ENCODE peak calls at places on chromosomes 12 and 14, in four cellular contexts. One of them, this sample, is unnamed.

GRCh38 chr14:87888136-87888999 is 104.6 kb downstream of the GALC start:
- DNase-seq in H1: peak
- DNase-seq in heart left ventricle: no peak
- DNase-seq in ovary: peak
- DNase-seq in this sample: peak

GRCh38 chr12:57521475-57522018 is 1.1 kb upstream of the MBD6 start:
- DNase-seq in ovary: peak
- DNase-seq in heart left ventricle: no peak
- DNase-seq in H1: peak
- DNase-seq in this sample: peak

GRCh38 chr12:81644503-81644902 is 114.6 kb downstream of the PPFIA2 start:
- DNase-seq in H1: no peak
- DNase-seq in ovary: no peak
- DNase-seq in heart left ventricle: no peak
- DNase-seq in this sample: no peak

GRCh38 chr14:69183735-69184134 is 7.6 kb upstream of the EXD2 start:
- DNase-seq in H1: peak
- DNase-seq in ovary: no peak
- DNase-seq in heart left ventricle: no peak
- DNase-seq in this sample: no peak

GRCh38 chr14:100398044-100398443 is 74.9 kb downstream of the SLC25A47 start:
- DNase-seq in ovary: no peak
- DNase-seq in H1: no peak
- DNase-seq in heart left ventricle: no peak
- DNase-seq in this sample: no peak

GRCh38 chr12:131536337-131536736 is 174.6 kb upstream of the SFSWAP start:
- DNase-seq in H1: no peak
- DNase-seq in heart left ventricle: no peak
- DNase-seq in ovary: no peak
- DNase-seq in this sample: no peak

GRCh38 chr12:14249368-14249767 is 116.1 kb upstream of the ATF7IP start:
- DNase-seq in H1: no peak
- DNase-seq in ovary: no peak
- DNase-seq in heart left ventricle: no peak
- DNase-seq in this sample: no peak

GRCh38 chr12:13198921-13199320 is 2.4 kb downstream of the EMP1 start:
- DNase-seq in H1: no peak
- DNase-seq in ovary: no peak
- DNase-seq in heart left ventricle: no peak
- DNase-seq in this sample: no peak

GRCh38 chr14:69101331-69101826 is 51.5 kb downstream of the DCAF5 start:
- DNase-seq in H1: no peak
- DNase-seq in ovary: no peak
- DNase-seq in heart left ventricle: no peak
- DNase-seq in this sample: no peak

GRCh38 chr14:75561013-75561432 is 17.4 kb upstream of the FLVCR2 start:
- DNase-seq in H1: peak
- DNase-seq in heart left ventricle: no peak
- DNase-seq in ovary: peak
- DNase-seq in this sample: peak

GRCh38 chr12:2634481-2634880 is 160.3 kb upstream of the FKBP4 start:
- DNase-seq in ovary: no peak
- DNase-seq in heart left ventricle: no peak
- DNase-seq in H1: no peak
- DNase-seq in this sample: no peak

GRCh38 chr12:69459477-69459876 is 10.7 kb upstream of the FRS2 start:
- DNase-seq in H1: no peak
- DNase-seq in heart left ventricle: no peak
- DNase-seq in ovary: no peak
- DNase-seq in this sample: no peak

GRCh38 chr12:126952106-126953007 is 1314.6 kb upstream of the TMEM132C start:
- DNase-seq in H1: no peak
- DNase-seq in heart left ventricle: no peak
- DNase-seq in ovary: no peak
- DNase-seq in this sample: no peak

GRCh38 chr14:93317836-93318807 is 14.7 kb downstream of the BTBD7 start:
- DNase-seq in ovary: no peak
- DNase-seq in heart left ventricle: no peak
- DNase-seq in H1: no peak
- DNase-seq in this sample: peak

GRCh38 chr12:26205298-26205697 is 9.9 kb downstream of the SSPN start:
- DNase-seq in ovary: no peak
- DNase-seq in heart left ventricle: no peak
- DNase-seq in H1: no peak
- DNase-seq in this sample: no peak

GRCh38 chr12:25382311-25383106 is 131.8 kb upstream of the KRAS start:
- DNase-seq in H1: no peak
- DNase-seq in heart left ventricle: no peak
- DNase-seq in ovary: no peak
- DNase-seq in this sample: no peak

GRCh38 chr12:101939856-101940265 is 62.5 kb downstream of the DRAM1 start:
- DNase-seq in ovary: peak
- DNase-seq in H1: peak
- DNase-seq in heart left ventricle: no peak
- DNase-seq in this sample: peak

GRCh38 chr12:89211456-89211855 is 140.8 kb downstream of the DUSP6 start:
- DNase-seq in ovary: no peak
- DNase-seq in H1: no peak
- DNase-seq in heart left ventricle: no peak
- DNase-seq in this sample: no peak

GRCh38 chr14:104119700-104120251 is 18.6 kb upstream of the KIF26A start:
- DNase-seq in H1: no peak
- DNase-seq in heart left ventricle: peak
- DNase-seq in ovary: no peak
- DNase-seq in this sample: no peak

GRCh38 chr12:42590324-42590934 is 883 bp upstream of the PRICKLE1 start:
- DNase-seq in heart left ventricle: peak
- DNase-seq in ovary: peak
- DNase-seq in H1: peak
- DNase-seq in this sample: peak

GRCh38 chr12:69405466-69405865 is 45.9 kb downstream of the YEATS4 start:
- DNase-seq in ovary: no peak
- DNase-seq in heart left ventricle: no peak
- DNase-seq in H1: no peak
- DNase-seq in this sample: no peak

GRCh38 chr12:3490848-3491382 is at the start of gene PRMT8:
- DNase-seq in ovary: no peak
- DNase-seq in H1: peak
- DNase-seq in heart left ventricle: no peak
- DNase-seq in this sample: no peak

GRCh38 chr14:73633517-73634332 is 11.1 kb upstream of the DNAL1 start:
- DNase-seq in ovary: peak
- DNase-seq in H1: peak
- DNase-seq in heart left ventricle: peak
- DNase-seq in this sample: peak

GRCh38 chr12:109277255-109277898 is 31.7 kb downstream of the FOXN4 start:
- DNase-seq in ovary: no peak
- DNase-seq in H1: no peak
- DNase-seq in heart left ventricle: no peak
- DNase-seq in this sample: no peak

GRCh38 chr12:54374555-54375257 is 9.8 kb downstream of the ZNF385A start:
- DNase-seq in H1: no peak
- DNase-seq in ovary: peak
- DNase-seq in heart left ventricle: peak
- DNase-seq in this sample: no peak

GRCh38 chr12:70691018-70691672 is 53.9 kb upstream of the PTPRB start:
- DNase-seq in ovary: no peak
- DNase-seq in H1: no peak
- DNase-seq in heart left ventricle: no peak
- DNase-seq in this sample: no peak

GRCh38 chr12:53378222-53378621 is 1.8 kb upstream of the SP1 start:
- DNase-seq in ovary: peak
- DNase-seq in H1: no peak
- DNase-seq in heart left ventricle: no peak
- DNase-seq in this sample: no peak

GRCh38 chr14:93333631-93334095 is 827 bp upstream of the BTBD7 start:
- DNase-seq in ovary: no peak
- DNase-seq in H1: no peak
- DNase-seq in heart left ventricle: no peak
- DNase-seq in this sample: no peak

GRCh38 chr14:91371011-91371989 is 46.3 kb downstream of the CCDC88C start:
- DNase-seq in H1: no peak
- DNase-seq in ovary: no peak
- DNase-seq in heart left ventricle: no peak
- DNase-seq in this sample: no peak
- H3K4me3 ChIP-seq in H1: no peak
- H3K4me3 ChIP-seq in ovary: no peak
- H3K4me3 ChIP-seq in heart left ventricle: no peak
- H3K4me3 ChIP-seq in this sample: no peak

DNA sequence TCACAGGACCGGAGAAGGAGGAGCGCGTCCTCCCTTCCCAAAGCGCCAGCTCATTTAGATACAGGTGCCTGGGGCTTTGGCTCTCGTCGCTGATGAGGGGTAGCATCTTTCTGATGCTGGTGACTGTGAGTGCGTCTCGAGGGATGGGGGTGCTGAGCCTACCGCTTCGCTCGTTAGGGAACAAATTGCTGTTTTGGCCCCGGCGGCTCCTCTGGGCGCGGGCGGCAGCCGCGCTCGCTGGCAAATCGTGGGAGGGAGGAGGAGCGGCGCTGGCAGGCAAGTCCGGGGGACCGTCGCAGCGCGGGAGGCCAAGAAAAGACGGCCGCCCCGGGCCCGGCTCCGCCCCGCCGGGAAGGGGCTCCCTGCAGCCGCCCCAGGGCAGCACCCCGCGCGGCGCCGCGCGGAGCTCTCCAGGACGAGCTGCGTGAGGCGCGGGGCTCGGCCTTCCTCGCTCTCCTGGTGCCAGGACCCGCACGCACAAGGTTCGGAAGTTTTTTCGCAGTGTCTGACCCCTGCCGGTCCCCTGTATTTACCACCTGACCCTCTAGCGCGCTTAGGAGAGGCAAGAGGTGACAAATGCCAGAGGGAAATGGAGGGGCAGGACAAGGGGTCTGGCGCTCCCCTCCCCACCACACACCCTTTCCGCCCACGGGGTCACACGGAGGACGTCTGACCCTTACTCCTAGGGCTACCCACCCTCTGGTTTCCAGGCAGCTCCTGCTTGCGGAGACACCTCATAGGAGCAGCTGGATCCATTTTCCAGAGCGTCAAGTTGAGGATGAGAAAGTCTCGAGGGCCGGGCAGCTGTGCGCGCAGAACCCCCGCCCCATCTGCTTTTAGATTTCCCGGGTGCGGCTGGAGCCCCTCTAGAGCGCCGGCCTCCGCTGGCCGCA is 875 bp upstream of the KCNH3 start:
- DNase-seq in H1: no peak
- DNase-seq in ovary: no peak
- DNase-seq in heart left ventricle: no peak
- DNase-seq in this sample: peak
- TF ChIP-seq CTCF in H1: no peak
- TF ChIP-seq CTCF in ovary: no peak
- TF ChIP-seq CTCF in heart left ventricle: no peak
- TF ChIP-seq CTCF in this sample: peak

GRCh38 chr14:60254176-60254575 is 5.2 kb downstream of the PPM1A start:
- DNase-seq in ovary: no peak
- DNase-seq in H1: no peak
- DNase-seq in heart left ventricle: no peak
- DNase-seq in this sample: no peak

GRCh38 chr14:60251877-60252276 is 2.9 kb downstream of the PPM1A start:
- DNase-seq in heart left ventricle: no peak
- DNase-seq in H1: no peak
- DNase-seq in ovary: no peak
- DNase-seq in this sample: no peak

GRCh38 chr14:60252630-60253029 is 3.6 kb downstream of the PPM1A start:
- DNase-seq in H1: no peak
- DNase-seq in heart left ventricle: no peak
- DNase-seq in ovary: no peak
- DNase-seq in this sample: no peak

GRCh38 chr14:60253649-60254048 is 4.6 kb downstream of the PPM1A start:
- DNase-seq in heart left ventricle: no peak
- DNase-seq in ovary: no peak
- DNase-seq in H1: no peak
- DNase-seq in this sample: no peak

GRCh38 chr14:60257862-60258261 is 8.8 kb downstream of the PPM1A start:
- DNase-seq in H1: no peak
- DNase-seq in ovary: no peak
- DNase-seq in heart left ventricle: no peak
- DNase-seq in this sample: no peak
- TF ChIP-seq POLR2A in H1: no peak
- TF ChIP-seq POLR2A in ovary: no peak
- TF ChIP-seq POLR2A in heart left ventricle: no peak
- TF ChIP-seq POLR2A in this sample: no peak

GRCh38 chr12:56152756-56153137 is 360 bp downstream of the MYL6B start:
- DNase-seq in heart left ventricle: no peak
- DNase-seq in ovary: no peak
- DNase-seq in H1: no peak
- DNase-seq in this sample: no peak
- H3K4me3 ChIP-seq in heart left ventricle: peak
- H3K4me3 ChIP-seq in ovary: peak
- H3K4me3 ChIP-seq in H1: peak
- H3K4me3 ChIP-seq in this sample: peak